ENCODE peak calls at places on chromosomes 1 and 21, in eight cellular contexts. T is non-pigmented ciliary epithelial cell; J is aorta; G is lower lobe of right lung; I is CD8-positive, alpha-beta memory T cell; R is heart left ventricle; K is foreskin fibroblast; A is posterior vena cava. P is an unnamed sample.

GRCh38 chr1:3471356-3472087 is 17.1 kb downstream of the ARHGEF16 start:
- DNase-seq in T (no peak), J (peak; percentile 71), G (peak; percentile 47), I (no peak), R (peak; percentile 83), K (peak; percentile 63), A (peak; percentile 80), P (no peak)

GRCh38 chr1:233614173-233614742 is 352 bp downstream of the KCNK1 start:
- DNase-seq in T (no peak), J (peak; percentile 80), G (peak; percentile 51), I (no peak), R (peak; percentile 61), K (peak; percentile 61), A (no peak), P (no peak)

GRCh38 chr1:60425528-60425927 is 352.0 kb upstream of the C1orf87 start:
- DNase-seq in T (no peak), J (no peak), G (no peak), I (no peak), R (no peak), K (peak; percentile 31), A (no peak), P (no peak)

GRCh38 chr1:94949681-94950661 is 23.1 kb upstream of the CNN3 start:
- DNase-seq in T (no peak), J (no peak), G (no peak), I (no peak), R (no peak), K (peak; percentile 72), A (no peak), P (no peak)

GRCh38 chr1:54987830-54988705 is 7.6 kb downstream of the TMEM61 start:
- DNase-seq in T (no peak), J (peak; percentile 54), G (no peak), I (no peak), R (no peak), K (peak; percentile 66), A (no peak), P (no peak)

GRCh38 chr1:92476071-92476607 is 10.6 kb downstream of the GFI1 start:
- DNase-seq in T (no peak), J (no peak), G (no peak), I (peak; percentile 67), R (no peak), K (no peak), A (no peak), P (no peak)

GRCh38 chr1:154608522-154609294 is 722 bp upstream of the ADAR start:
- DNase-seq in T (no peak), J (peak; percentile 82), G (no peak), I (peak; percentile 36), R (peak; percentile 65), K (peak; percentile 71), A (peak; percentile 85), P (no peak)

GRCh38 chr1:165290143-165290542 is 66.4 kb downstream of the LMX1A start:
- DNase-seq in T (no peak), J (no peak), G (no peak), I (no peak), R (no peak), K (peak; percentile 2), A (no peak), P (no peak)

GRCh38 chr1:175889044-175889443 is 145.6 kb upstream of the TNR start:
- DNase-seq in T (no peak), J (no peak), G (no peak), I (no peak), R (no peak), K (no peak), A (no peak), P (no peak)

GRCh38 chr1:23799570-23800395 is 771 bp downstream of the GALE start:
- DNase-seq in T (no peak), J (peak; percentile 79), G (peak; percentile 91), I (peak; percentile 24), R (no peak), K (peak; percentile 87), A (peak; percentile 87), P (no peak)

GRCh38 chr1:177753655-177754054 is 216.2 kb downstream of the SEC16B start:
- DNase-seq in T (no peak), J (no peak), G (no peak), I (no peak), R (no peak), K (no peak), A (no peak), P (no peak)

GRCh38 chr1:221458430-221459156 is 283.3 kb downstream of the DUSP10 start:
- DNase-seq in T (no peak), J (no peak), G (no peak), I (no peak), R (no peak), K (peak; percentile 83), A (no peak), P (no peak)

GRCh38 chr1:40508375-40509341 is at the start of gene EXO5:
- DNase-seq in T (no peak), J (peak; percentile 95), G (peak; percentile 91), I (peak; percentile 68), R (peak; percentile 92), K (peak; percentile 93), A (peak; percentile 96), P (peak; percentile 94)

GRCh38 chr1:231272880-231273279 is 31.9 kb downstream of the GNPAT start:
- DNase-seq in T (peak; percentile 24), J (no peak), G (peak; percentile 66), I (no peak), R (no peak), K (peak; percentile 18), A (no peak), P (no peak)

GRCh38 chr1:69315823-69316222 is 251.9 kb upstream of the LRRC7 start:
- DNase-seq in T (no peak), J (no peak), G (no peak), I (no peak), R (no peak), K (no peak), A (no peak), P (peak; percentile 53)

GRCh38 chr1:8787218-8787617 is 30.2 kb downstream of the RERE start:
- DNase-seq in T (no peak), J (no peak), G (no peak), I (no peak), R (no peak), K (no peak), A (no peak), P (no peak)

GRCh38 chr1:161068306-161069200 is 1.1 kb downstream of the ARHGAP30 start:
- DNase-seq in T (no peak), J (peak; percentile 81), G (peak; percentile 88), I (peak; percentile 82), R (peak; percentile 77), K (no peak), A (peak; percentile 91), P (no peak)

GRCh38 chr1:21614419-21615115 is 54.6 kb downstream of the RAP1GAP start:
- DNase-seq in T (no peak), J (no peak), G (no peak), I (no peak), R (no peak), K (no peak), A (no peak), P (no peak)

GRCh38 chr21:44871576-44872265 is 1.8 kb downstream of the PTTG1IP start:
- DNase-seq in T (peak; percentile 50), J (peak; percentile 81), G (no peak), I (no peak), R (peak; percentile 55), K (peak; percentile 90), A (peak; percentile 87), P (peak; percentile 57)

GRCh38 chr21:42350271-42350885 is 416 bp downstream of the TFF2 start:
- DNase-seq in T (no peak), J (no peak), G (no peak), I (no peak), R (no peak), K (no peak), A (peak; percentile 64), P (no peak)

GRCh38 chr1:54569339-54569738 is 21.3 kb downstream of the ACOT11 start:
- DNase-seq in T (no peak), J (peak; percentile 83), G (no peak), I (no peak), R (peak; percentile 63), K (peak; percentile 53), A (peak; percentile 41), P (no peak)

GRCh38 chr1:225962440-225962975 is 21.5 kb upstream of the LEFTY2 start:
- DNase-seq in T (no peak), J (no peak), G (peak; percentile 67), I (peak; percentile 38), R (peak; percentile 73), K (peak; percentile 41), A (peak; percentile 74), P (no peak)

GRCh38 chr1:172966844-172967540 is 83.7 kb downstream of the TNFSF18 start:
- DNase-seq in T (no peak), J (no peak), G (no peak), I (no peak), R (no peak), K (peak; percentile 60), A (no peak), P (no peak)

GRCh38 chr21:35649186-35649585 is 411.1 kb downstream of the SETD4 start:
- DNase-seq in T (no peak), J (no peak), G (no peak), I (no peak), R (no peak), K (peak; percentile 75), A (no peak), P (no peak)

GRCh38 chr21:37623689-37624088 is 257.1 kb downstream of the DYRK1A start:
- DNase-seq in T (no peak), J (no peak), G (no peak), I (no peak), R (no peak), K (no peak), A (no peak), P (no peak)

GRCh38 chr1:11194407-11195176 is 5.4 kb downstream of the ANGPTL7 start:
- DNase-seq in T (no peak), J (no peak), G (no peak), I (no peak), R (no peak), K (no peak), A (no peak), P (no peak)

GRCh38 chr1:32014937-32015363 is 1.3 kb downstream of the KHDRBS1 start:
- DNase-seq in T (no peak), J (no peak), G (no peak), I (no peak), R (no peak), K (peak; percentile 10), A (no peak), P (no peak)

GRCh38 chr1:79708646-79709237 is 702.2 kb upstream of the ADGRL4 start:
- DNase-seq in T (no peak), J (no peak), G (no peak), I (no peak), R (no peak), K (peak; percentile 17), A (no peak), P (no peak)

GRCh38 chr1:8328271-8328670 is 10.4 kb downstream of the SLC45A1 start:
- DNase-seq in T (no peak), J (no peak), G (no peak), I (no peak), R (no peak), K (no peak), A (peak; percentile 58), P (no peak)

GRCh38 chr1:7539772-7540175 is 231.3 kb upstream of the VAMP3 start:
- DNase-seq in T (no peak), J (peak; percentile 55), G (peak; percentile 63), I (no peak), R (peak; percentile 55), K (no peak), A (peak; percentile 55), P (no peak)

GRCh38 chr21:30676737-30677136 is 34.1 kb downstream of the KRTAP20-3 start:
- DNase-seq in T (no peak), J (no peak), G (no peak), I (no peak), R (no peak), K (no peak), A (no peak), P (no peak)

GRCh38 chr1:119587328-119587727 is 60.7 kb downstream of the ZNF697 start:
- DNase-seq in T (no peak), J (no peak), G (no peak), I (no peak), R (no peak), K (peak; percentile 21), A (no peak), P (no peak)

GRCh38 chr1:36786425-36786824 is 247.9 kb downstream of the GRIK3 start:
- DNase-seq in T (no peak), J (no peak), G (no peak), I (no peak), R (no peak), K (no peak), A (no peak), P (no peak)

GRCh38 chr1:223007250-223007649 is 135.8 kb downstream of the TLR5 start:
- DNase-seq in T (peak; percentile 13), J (no peak), G (no peak), I (no peak), R (no peak), K (no peak), A (no peak), P (no peak)

P was measured in chondrocyte.